ENCODE peak calls at places on chromosomes 13 and 19, in six cellular contexts. H, N, K, D, V and P are unnamed samples.

GRCh38 chr13:87274209-87274819 is 396.9 kb upstream of the SLITRK5 start:
- DNase-seq in K (no peak), D (peak; percentile 39), V (peak; percentile 25), H (no peak), N (peak; percentile 3), P (peak; percentile 71)

GRCh38 chr19:17576758-17577532 is 21.5 kb downstream of the COLGALT1 start:
- DNase-seq in V (peak; percentile 61), N (peak; percentile 99), D (peak; percentile 87), H (peak; percentile 95), K (no peak), P (peak; percentile 94)

GRCh38 chr19:1106841-1107654 is 3.3 kb downstream of the GPX4 start:
- DNase-seq in K (no peak), V (no peak), N (peak; percentile 27), H (no peak), D (no peak), P (peak; percentile 23)

GRCh38 chr13:84255226-84255625 is 373.0 kb upstream of the SLITRK1 start:
- DNase-seq in K (no peak), N (no peak), D (no peak), V (no peak), H (no peak), P (no peak)

GRCh38 chr19:11641241-11641640 is 44.0 kb downstream of the ZNF627 start:
- DNase-seq in K (no peak), D (no peak), H (no peak), V (no peak), N (peak; percentile 17), P (no peak)

GRCh38 chr19:51710163-51710562 is 13.6 kb downstream of the HAS1 start:
- DNase-seq in H (no peak), D (no peak), N (no peak), V (no peak), K (no peak), P (no peak)

GRCh38 chr13:98688373-98688772 is 64.1 kb downstream of the SLC15A1 start:
- DNase-seq in D (no peak), N (no peak), K (no peak), H (no peak), V (no peak), P (no peak)

GRCh38 chr19:58559275-58560006 is 1.0 kb upstream of the UBE2M start:
- DNase-seq in K (peak; percentile 76), N (peak; percentile 98), H (no peak), D (peak; percentile 90), V (peak; percentile 93), P (peak; percentile 92)

GRCh38 chr19:42606660-42607351 is 12.1 kb upstream of the CEACAM8 start:
- DNase-seq in D (peak; percentile 37), V (peak; percentile 76), H (peak; percentile 44), N (peak; percentile 76), K (no peak), P (peak; percentile 49)

GRCh38 chr19:3646336-3647092 is 19.9 kb upstream of the CACTIN start:
- DNase-seq in N (no peak), K (no peak), H (no peak), V (no peak), D (no peak), P (no peak)

GRCh38 chr19:410243-410781 is 1.4 kb upstream of the C2CD4C start:
- DNase-seq in K (no peak), V (peak; percentile 56), N (no peak), H (no peak), D (no peak), P (no peak)

GRCh38 chr19:46374526-46375475 is 27.9 kb downstream of the PPP5C start:
- DNase-seq in H (no peak), K (no peak), D (no peak), N (no peak), V (no peak), P (no peak)

GRCh38 chr13:108742681-108743080 is 113.3 kb downstream of the MYO16 start:
- DNase-seq in H (no peak), D (no peak), N (no peak), V (no peak), K (no peak), P (no peak)

GRCh38 chr13:106851251-106851650 is 283.3 kb upstream of the ARGLU1 start:
- DNase-seq in N (no peak), H (no peak), K (no peak), D (no peak), V (no peak), P (no peak)

GRCh38 chr19:57964761-57965160 is 9.6 kb downstream of the C19orf18 start:
- DNase-seq in H (no peak), N (no peak), D (no peak), K (no peak), V (no peak), P (no peak)

GRCh38 chr13:39786091-39786490 is 130.6 kb downstream of the COG6 start:
- DNase-seq in K (no peak), H (no peak), V (no peak), N (no peak), D (no peak), P (no peak)

GRCh38 chr19:4365341-4365740 is 22.0 kb downstream of the MPND start:
- DNase-seq in K (no peak), D (no peak), H (no peak), V (no peak), N (no peak), P (no peak)

GRCh38 chr13:73520566-73521290 is 461.9 kb downstream of the KLF5 start:
- DNase-seq in V (no peak), N (no peak), D (no peak), K (no peak), H (no peak), P (no peak)

GRCh38 chr19:44806271-44806670 is 2.6 kb upstream of the BCAM start:
- DNase-seq in V (no peak), H (no peak), D (no peak), N (no peak), K (no peak), P (no peak)

GRCh38 chr19:45769821-45770191 is 754 bp upstream of the SIX5 start:
- DNase-seq in N (peak; percentile 39), D (no peak), K (no peak), V (no peak), H (no peak), P (peak; percentile 54)

GRCh38 chr19:2251577-2252480 is 2.7 kb downstream of the AMH start:
- DNase-seq in D (no peak), V (peak; percentile 32), N (no peak), K (no peak), H (no peak), P (no peak)

GRCh38 chr19:2248136-2249009 is 750 bp upstream of the AMH start:
- DNase-seq in V (peak; percentile 32), K (no peak), H (no peak), D (no peak), N (no peak), P (no peak)

GRCh38 chr19:2250765-2251576 is 1.8 kb downstream of the AMH start:
- DNase-seq in H (no peak), N (no peak), D (no peak), V (peak; percentile 46), K (no peak), P (no peak)

GRCh38 chr19:2249010-2249866 is at the start of gene AMH:
- DNase-seq in H (no peak), K (no peak), D (no peak), V (peak; percentile 33), N (no peak), P (no peak)

DNA sequence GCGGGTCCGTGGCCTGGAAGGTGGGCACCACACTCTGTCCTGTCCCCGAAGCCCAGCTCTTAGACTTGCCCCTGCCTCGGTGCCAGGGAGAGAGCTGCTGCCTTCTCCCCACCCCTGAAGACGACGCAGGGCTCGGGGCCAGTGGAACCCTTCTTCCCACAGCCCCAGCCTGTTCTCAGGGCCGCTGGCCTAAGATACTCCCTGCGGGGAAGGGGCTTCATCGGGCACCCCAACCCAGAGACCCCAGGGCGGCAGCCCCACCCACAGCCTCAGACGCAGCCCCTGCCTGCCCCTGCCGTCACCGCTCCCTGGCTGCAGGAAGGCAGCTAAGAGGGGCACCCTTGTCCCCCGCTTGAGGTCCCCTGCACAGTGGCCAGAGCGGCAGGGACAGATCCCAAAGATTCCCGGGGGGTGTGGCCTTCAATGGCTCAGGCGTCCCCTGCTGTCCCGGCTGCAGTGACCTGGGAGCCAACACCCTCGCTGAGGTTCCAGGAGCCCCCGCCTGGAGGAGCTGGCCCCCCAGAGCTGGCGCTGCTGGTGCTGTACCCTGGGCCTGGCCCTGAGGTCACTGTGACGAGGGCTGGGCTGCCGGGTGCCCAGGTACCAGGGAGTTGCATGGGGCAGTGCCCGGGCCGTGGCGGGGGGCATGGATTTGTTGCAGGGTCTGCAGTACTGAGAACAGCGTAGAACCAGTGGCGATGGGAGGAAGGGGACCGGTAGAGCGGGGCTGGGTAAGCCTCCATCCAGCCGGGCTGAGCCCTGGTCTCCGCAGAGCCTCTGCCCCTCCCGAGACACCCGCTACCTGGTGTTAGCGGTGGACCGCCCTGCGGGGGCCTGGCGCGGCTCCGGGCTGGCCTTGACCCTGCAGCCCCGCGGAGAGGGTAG is 999 bp downstream of the AMH start:
- DNase-seq in K (no peak), V (peak; percentile 36), D (no peak), H (no peak), N (no peak), P (no peak)
- TF ChIP-seq JUND in K (no peak), V (no peak), D (no peak), H (no peak), N (no peak), P (no peak)

GRCh38 chr13:100266026-100266425 is 177.1 kb downstream of the PCCA start:
- DNase-seq in K (no peak), D (no peak), V (no peak), N (no peak), H (no peak), P (no peak)
- TF ChIP-seq JUND in K (no peak), D (no peak), V (no peak), N (no peak), H (no peak), P (no peak)

GRCh38 chr13:53200498-53201453 is 172.2 kb downstream of the OLFM4 start:
- DNase-seq in D (no peak), N (no peak), H (peak; percentile 62), V (peak; percentile 44), K (no peak), P (no peak)
- TF ChIP-seq JUND in D (no peak), N (no peak), H (no peak), V (no peak), K (no peak), P (no peak)

GRCh38 chr19:30254789-30255188 is 117.4 kb upstream of the ZNF536 start:
- DNase-seq in D (no peak), H (no peak), N (no peak), K (no peak), V (no peak), P (no peak)

GRCh38 chr19:30254214-30254613 is 118.0 kb upstream of the ZNF536 start:
- DNase-seq in V (no peak), N (no peak), D (no peak), K (no peak), H (no peak), P (no peak)

GRCh38 chr19:30252214-30252613 is 120.0 kb upstream of the ZNF536 start:
- DNase-seq in K (no peak), V (no peak), D (no peak), N (no peak), H (no peak), P (no peak)

GRCh38 chr19:30255783-30256509 is 116.2 kb upstream of the ZNF536 start:
- DNase-seq in D (no peak), K (no peak), N (no peak), V (peak; percentile 72), H (peak; percentile 13), P (no peak)

DNA sequence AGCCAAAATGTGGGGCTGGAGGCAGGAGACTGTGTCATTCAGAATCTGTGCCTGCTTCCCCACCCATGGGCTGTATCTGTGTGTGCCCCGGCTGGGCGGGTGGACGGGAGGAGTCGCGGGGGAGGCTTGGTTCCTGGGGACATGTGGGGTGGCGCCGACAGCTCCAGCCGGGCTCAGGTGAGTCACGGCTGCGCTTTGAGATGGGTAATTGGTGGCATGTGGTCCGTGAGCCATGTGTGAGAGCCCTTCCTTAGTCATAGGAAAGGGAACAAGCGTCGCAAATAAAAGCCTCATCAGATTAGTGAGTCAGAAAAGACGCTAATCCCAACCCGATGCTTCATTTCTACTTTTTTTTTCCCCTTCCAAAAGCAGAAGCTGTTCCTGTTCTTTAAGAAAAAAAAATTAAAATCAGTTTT is 118.6 kb upstream of the ZNF536 start:
- DNase-seq in N (no peak), V (peak; percentile 42), D (no peak), K (no peak), H (no peak), P (no peak)
- TF ChIP-seq JUND in N (no peak), V (no peak), D (no peak), K (no peak), H (no peak), P (no peak)